ENCODE peak calls at places on chromosome 19, in eight cellular contexts. M is stomach, E is Peyer's patch, C is tibial artery, R is cardiac muscle cell, B is neural progenitor cell, W is PC-9, A is breast epithelium. H is an unnamed sample. For H3K36me3, the result is how much of the 10 kb centered on the place peaks cover.

GRCh38 chr19:1252818-1253513 is 4.6 kb downstream of the MIDN start:
- DNase-seq in M (peak), W (peak), B (no peak), E (peak), C (peak), A (peak), R (peak), H (peak)

GRCh38 chr19:8321760-8322637 is 703 bp downstream of the RPS28 start:
- DNase-seq in A (no peak), M (no peak), W (no peak), R (no peak), C (no peak), B (no peak), E (no peak), H (no peak)

GRCh38 chr19:42465827-42466280 is 23.1 kb upstream of the CXCL17 start:
- DNase-seq in M (no peak), W (no peak), A (no peak), C (no peak), R (no peak), B (no peak), E (peak), H (no peak)

GRCh38 chr19:13018037-13018914 is 23.0 kb downstream of the NFIX start:
- DNase-seq in B (peak), M (peak), E (no peak), W (no peak), A (peak), C (no peak), R (peak), H (peak)

GRCh38 chr19:21765151-21765550 is 2.2 kb downstream of the ZNF100 start:
- DNase-seq in R (no peak), A (no peak), C (no peak), W (peak), M (no peak), B (no peak), E (no peak), H (no peak)

GRCh38 chr19:40465025-40465780 is at the start of gene BLVRB:
- DNase-seq in R (peak), B (no peak), A (no peak), C (no peak), M (no peak), E (no peak), W (peak), H (no peak)

GRCh38 chr19:4267101-4267900 is 11.8 kb upstream of the SHD start:
- DNase-seq in M (peak), A (no peak), C (no peak), W (peak), E (peak), B (peak), R (peak), H (no peak)

GRCh38 chr19:35344511-35345031 is 3.1 kb upstream of the FFAR1 start:
- DNase-seq in M (no peak), R (no peak), E (peak), A (peak), W (no peak), C (peak), B (no peak), H (no peak)

GRCh38 chr19:13026478-13026999 is 31.3 kb downstream of the NFIX start:
- DNase-seq in W (no peak), R (peak), C (peak), B (no peak), M (peak), A (no peak), E (no peak), H (no peak)

GRCh38 chr19:18948075-18948975 is 7.3 kb upstream of the HOMER3 start:
- DNase-seq in M (no peak), R (no peak), W (no peak), E (no peak), B (no peak), C (no peak), A (no peak), H (no peak)

GRCh38 chr19:7450243-7451223 is 38.3 kb downstream of the PEX11G start:
- DNase-seq in A (no peak), R (peak), B (peak), E (no peak), C (no peak), W (peak), M (no peak), H (no peak)

GRCh38 chr19:13633109-13633508 is 126.8 kb upstream of the CACNA1A start:
- DNase-seq in B (peak), C (no peak), M (peak), W (no peak), E (no peak), A (no peak), R (peak), H (no peak)

GRCh38 chr19:44050740-44051653 is 839 bp upstream of the ZNF223 start:
- DNase-seq in A (peak), M (peak), B (no peak), W (peak), R (peak), E (no peak), C (no peak), H (no peak)

GRCh38 chr19:8641908-8642547 is 11.6 kb downstream of the NFILZ start:
- DNase-seq in B (peak), M (no peak), W (no peak), R (peak), E (no peak), C (no peak), A (no peak), H (no peak)

GRCh38 chr19:45716314-45717130 is 14.2 kb downstream of the FBXO46 start:
- DNase-seq in E (peak), A (peak), R (peak), B (peak), W (peak), M (no peak), C (no peak), H (no peak)

GRCh38 chr19:32828139-32828538 is 41.4 kb downstream of the SLC7A9 start:
- DNase-seq in W (peak), R (no peak), E (no peak), A (no peak), B (no peak), M (no peak), C (no peak), H (no peak)

GRCh38 chr19:19554074-19555023 is 16.3 kb downstream of the CILP2 start:
- DNase-seq in M (peak), R (peak), C (peak), E (peak), W (no peak), B (peak), A (no peak), H (peak)

GRCh38 chr19:3102239-3103140 is 8.3 kb downstream of the GNA11 start:
- DNase-seq in R (no peak), A (no peak), M (no peak), B (no peak), C (peak), E (no peak), W (no peak), H (no peak)

GRCh38 chr19:49635530-49636229 is 4.3 kb downstream of the RRAS start:
- DNase-seq in W (no peak), A (no peak), R (no peak), E (no peak), C (no peak), B (no peak), M (no peak), H (no peak)

GRCh38 chr19:3254520-3254919 is 30.1 kb downstream of the CELF5 start:
- DNase-seq in M (no peak), E (no peak), B (no peak), R (no peak), W (no peak), C (no peak), A (no peak), H (no peak)

GRCh38 chr19:35295792-35296462 is 4.0 kb downstream of the MAG start:
- DNase-seq in C (no peak), A (no peak), M (no peak), W (no peak), E (peak), B (no peak), R (no peak), H (no peak)

GRCh38 chr19:17703823-17704463 is 15.3 kb upstream of the MAP1S start:
- DNase-seq in R (peak), B (peak), E (peak), W (no peak), C (no peak), M (peak), A (no peak), H (no peak)

GRCh38 chr19:23002690-23003422 is at the start of gene ZNF728:
- DNase-seq in B (no peak), C (peak), E (no peak), R (peak), A (peak), W (no peak), M (no peak), H (peak)

GRCh38 chr19:49684251-49684982 is 5.0 kb upstream of the ADM5 start:
- DNase-seq in A (no peak), M (no peak), E (no peak), C (no peak), W (no peak), R (no peak), B (peak), H (no peak)

GRCh38 chr19:33208904-33209843 is 15.0 kb downstream of the LRP3 start:
- DNase-seq in R (peak), M (no peak), E (no peak), W (no peak), A (no peak), B (no peak), C (no peak), H (no peak)

DNA sequence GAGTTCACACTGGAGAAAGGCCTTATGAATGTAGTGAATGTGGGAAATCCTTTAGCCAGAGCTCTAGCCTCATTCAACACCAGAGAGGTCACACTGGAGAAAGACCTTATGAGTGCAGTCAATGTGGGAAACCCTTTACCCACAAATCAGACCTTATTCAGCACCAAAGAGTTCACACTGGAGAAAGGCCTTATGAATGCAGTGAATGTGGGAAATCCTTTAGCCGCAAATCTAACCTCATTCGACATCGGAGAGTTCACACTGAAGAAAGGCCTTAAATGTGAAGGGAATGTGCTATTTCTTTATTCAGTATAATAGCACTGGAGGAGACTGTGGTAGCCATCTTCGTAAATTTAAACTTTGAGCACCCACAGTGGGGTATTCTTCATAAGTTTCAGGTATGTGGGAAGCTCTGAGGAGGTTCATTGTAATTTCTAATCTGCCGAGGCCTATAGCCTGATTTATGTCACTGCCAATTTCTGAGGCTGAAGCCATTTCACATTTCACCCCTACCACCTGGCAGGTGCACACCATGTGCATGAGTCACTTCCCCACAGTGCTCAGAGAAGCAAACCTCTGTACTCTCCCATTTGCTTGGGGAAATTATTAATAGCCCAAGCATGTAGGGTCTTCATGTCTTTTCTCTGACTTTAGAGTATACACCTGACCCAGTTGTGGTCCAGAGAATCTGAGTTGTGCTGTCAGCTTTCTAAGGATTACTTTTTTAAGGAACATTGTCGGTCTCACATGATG is 6.4 kb downstream of the ZNF551 start:
- DNase-seq in M (no peak), A (no peak), B (no peak), W (no peak), R (no peak), C (no peak), E (no peak), H (no peak)
- H3K36me3 ChIP-seq in M (under half), A (under half), B (half or more), W (half or more), R (under half), C (half or more), E (under half), H (under half)

GRCh38 chr19:54145541-54146158 is 8.1 kb downstream of the CNOT3 start:
- DNase-seq in C (no peak), B (no peak), M (no peak), W (no peak), E (no peak), A (no peak), R (no peak), H (no peak)
- H3K36me3 ChIP-seq in C (half or more), B (under half), M (half or more), W (under half), E (under half), A (under half), R (half or more), H (half or more)

GRCh38 chr19:28984315-28984714 is 228.6 kb downstream of the UQCRFS1 start:
- DNase-seq in C (no peak), B (no peak), A (no peak), W (no peak), R (no peak), E (no peak), M (no peak), H (no peak)

GRCh38 chr19:28977826-28978225 is 235.1 kb downstream of the UQCRFS1 start:
- DNase-seq in E (no peak), A (no peak), C (no peak), R (no peak), M (no peak), B (peak), W (no peak), H (no peak)

GRCh38 chr19:28980236-28980868 is 232.6 kb downstream of the UQCRFS1 start:
- DNase-seq in C (no peak), A (no peak), M (no peak), W (no peak), E (no peak), B (no peak), R (peak), H (no peak)

GRCh38 chr19:28985201-28985600 is 227.8 kb downstream of the UQCRFS1 start:
- DNase-seq in A (no peak), E (no peak), R (no peak), B (no peak), C (peak), W (no peak), M (no peak), H (no peak)

GRCh38 chr19:28981994-28982393 is 231.0 kb downstream of the UQCRFS1 start:
- DNase-seq in B (no peak), C (no peak), M (no peak), R (no peak), A (no peak), E (no peak), W (no peak), H (no peak)
- H3K36me3 ChIP-seq in B (under half), C (under half), M (under half), R (under half), A (under half), E (under half), W (under half), H (under half)

GRCh38 chr19:39382991-39383828 is 7.7 kb downstream of the PAF1 start:
- DNase-seq in R (no peak), C (no peak), B (no peak), M (no peak), A (no peak), W (no peak), E (no peak), H (no peak)

GRCh38 chr19:39384839-39385568 is 5.9 kb downstream of the PAF1 start:
- DNase-seq in W (no peak), C (no peak), M (no peak), R (no peak), A (no peak), E (no peak), B (no peak), H (no peak)

GRCh38 chr19:39379865-39380399 is 11.0 kb downstream of the PAF1 start:
- DNase-seq in W (no peak), R (no peak), B (no peak), M (no peak), E (no peak), C (no peak), A (no peak), H (no peak)

GRCh38 chr19:39380521-39381502 is 10.1 kb downstream of the PAF1 start:
- DNase-seq in R (no peak), M (no peak), W (no peak), A (no peak), E (no peak), B (no peak), C (no peak), H (no peak)

GRCh38 chr19:39381910-39382611 is 8.8 kb downstream of the PAF1 start:
- DNase-seq in A (no peak), B (no peak), W (no peak), C (no peak), E (no peak), M (no peak), R (no peak), H (no peak)
- H3K36me3 ChIP-seq in A (under half), B (under half), W (under half), C (half or more), E (under half), M (half or more), R (half or more), H (under half)

GRCh38 chr19:51589511-51589910 is 18.4 kb downstream of the ZNF175 start:
- DNase-seq in A (no peak), R (no peak), B (no peak), E (no peak), W (no peak), M (no peak), C (no peak), H (no peak)

GRCh38 chr19:51586799-51587198 is 15.7 kb downstream of the ZNF175 start:
- DNase-seq in E (no peak), M (no peak), C (no peak), A (no peak), R (no peak), W (no peak), B (no peak), H (no peak)

GRCh38 chr19:51587264-51588191 is 16.4 kb downstream of the ZNF175 start:
- DNase-seq in B (no peak), A (no peak), R (no peak), E (no peak), M (no peak), W (no peak), C (no peak), H (no peak)

GRCh38 chr19:51590441-51590840 is 19.4 kb downstream of the ZNF175 start:
- DNase-seq in M (no peak), R (no peak), C (no peak), A (no peak), W (no peak), B (no peak), E (no peak), H (no peak)

GRCh38 chr19:51586103-51586728 is 15.1 kb downstream of the ZNF175 start:
- DNase-seq in M (no peak), E (no peak), B (no peak), W (no peak), A (no peak), C (no peak), R (no peak), H (no peak)
- H3K36me3 ChIP-seq in M (under half), E (under half), B (under half), W (under half), A (under half), C (half or more), R (under half), H (half or more)

GRCh38 chr19:16518483-16519229 is 22.5 kb downstream of the C19orf44 start:
- DNase-seq in R (no peak), E (no peak), M (no peak), W (no peak), A (no peak), C (no peak), B (no peak), H (no peak)

GRCh38 chr19:16518061-16518460 is 21.9 kb downstream of the C19orf44 start:
- DNase-seq in B (no peak), A (no peak), C (no peak), M (no peak), W (no peak), R (no peak), E (no peak), H (no peak)

GRCh38 chr19:16520986-16521624 is 21.1 kb downstream of the CHERP start:
- DNase-seq in B (no peak), R (no peak), E (no peak), C (no peak), M (no peak), A (no peak), W (no peak), H (no peak)

GRCh38 chr19:16520074-16520973 is 21.9 kb downstream of the CHERP start:
- DNase-seq in B (no peak), E (no peak), A (no peak), M (no peak), R (no peak), C (no peak), W (no peak), H (no peak)

DNA sequence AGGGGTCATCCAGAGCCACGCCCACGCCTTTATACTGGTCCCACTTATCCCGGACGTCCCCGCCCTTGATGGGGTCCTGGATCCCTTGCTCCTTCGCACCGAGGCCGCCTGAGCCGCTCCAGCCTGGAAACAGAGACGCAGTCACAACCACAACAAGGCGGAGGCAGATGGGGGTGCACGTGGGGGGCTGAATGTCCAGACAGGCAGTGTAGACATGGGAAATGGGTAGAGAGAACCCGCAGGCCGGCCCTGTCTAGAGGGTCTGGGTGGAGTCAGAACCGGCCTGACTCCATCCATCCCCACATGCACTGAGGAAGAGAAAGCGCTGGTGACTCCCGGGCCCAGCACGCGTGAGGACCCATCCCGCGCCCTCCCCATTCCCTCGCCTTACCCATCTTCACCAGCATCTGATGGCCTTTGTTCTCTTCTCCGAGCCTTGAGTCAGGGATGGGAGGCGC is 23.0 kb downstream of the CHERP start:
- DNase-seq in C (no peak), E (no peak), B (no peak), W (no peak), R (no peak), M (no peak), A (no peak), H (no peak)
- H3K36me3 ChIP-seq in C (half or more), E (under half), B (under half), W (under half), R (half or more), M (half or more), A (under half), H (half or more)

DNA sequence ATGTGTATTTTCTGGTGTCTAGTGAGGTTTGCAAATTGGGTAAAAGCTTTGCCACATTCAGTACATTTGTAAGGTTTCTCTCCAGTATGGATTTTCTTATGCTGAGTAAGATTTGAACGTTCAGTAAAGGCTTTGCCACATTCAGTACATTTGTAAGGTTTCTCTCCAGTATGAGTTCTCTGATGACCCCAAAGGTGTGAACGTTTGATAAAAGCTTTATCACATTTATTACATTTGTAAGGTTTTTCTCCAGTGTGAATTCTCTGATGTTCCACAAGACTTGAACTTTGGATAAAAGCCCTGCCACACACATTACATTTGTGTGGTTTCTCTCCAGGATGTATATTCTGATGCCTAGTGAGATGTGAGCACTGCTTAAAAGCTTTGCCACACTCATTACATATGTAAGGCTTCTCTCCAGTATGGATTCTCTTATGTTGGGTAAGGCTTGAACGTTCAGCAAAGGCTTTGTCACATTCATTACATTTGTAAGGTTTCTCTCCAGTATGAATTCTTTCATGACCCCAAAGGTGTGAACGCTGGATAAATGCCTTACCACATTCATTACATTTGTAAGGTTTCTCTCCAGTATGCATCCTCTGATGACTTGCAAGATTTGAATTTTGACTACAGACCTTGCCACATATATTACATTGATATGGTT is 17.4 kb downstream of the ZNF677 start:
- DNase-seq in R (no peak), C (no peak), B (no peak), A (no peak), M (no peak), E (no peak), W (no peak), H (no peak)
- H3K36me3 ChIP-seq in R (under half), C (half or more), B (under half), A (under half), M (under half), E (under half), W (under half), H (half or more)

DNA sequence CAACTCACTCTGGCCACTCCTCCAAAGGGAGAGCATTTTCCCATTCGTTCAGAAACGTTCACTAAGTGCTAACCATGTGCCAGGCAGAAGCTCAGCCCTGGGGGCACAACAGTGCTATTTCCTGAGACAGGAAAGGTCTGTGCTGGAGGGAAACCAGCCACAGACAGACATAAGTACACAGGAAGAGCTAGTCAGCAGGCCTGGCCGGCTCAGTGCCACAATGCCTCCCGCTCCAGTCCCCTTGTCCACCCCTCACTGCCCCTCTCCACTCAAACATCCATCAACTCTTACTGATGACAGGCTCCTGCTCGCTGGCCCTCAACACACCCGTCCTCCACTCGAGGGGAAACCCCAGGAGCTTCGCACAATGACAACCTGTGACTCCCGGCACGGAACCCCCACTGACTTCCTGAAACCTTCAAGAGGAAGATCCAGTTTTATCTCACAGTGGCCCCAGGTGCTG is 11.3 kb upstream of the PLA2G4C start:
- DNase-seq in W (no peak), C (no peak), B (no peak), R (peak), M (no peak), E (peak), A (peak), H (no peak)
- H3K36me3 ChIP-seq in W (under half), C (under half), B (under half), R (under half), M (under half), E (under half), A (under half), H (under half)